ENCODE peak calls at places on chromosomes 12 and 14, in nine cellular contexts. X is SK-N-SH, M is cardiac muscle cell, L is lower leg skin, J is upper lobe of right lung, S is endothelial cell of umbilical vein, I is choroid plexus epithelial cell, O is HFF-Myc, R is HCT116. G is an unnamed sample.

GRCh38 chr12:101414533-101415119 is 7.1 kb upstream of the ARL1 start:
- DNase-seq in X (peak), M (peak), L (no peak), J (no peak), S (peak), I (peak), O (peak), R (peak), G (no peak)

GRCh38 chr14:76589246-76589645 is 172.0 kb upstream of the VASH1 start:
- DNase-seq in X (no peak), M (no peak), L (no peak), J (no peak), S (no peak), I (no peak), O (no peak), R (no peak), G (no peak)

GRCh38 chr12:93679308-93679933 is 2.2 kb downstream of the CRADD start:
- DNase-seq in X (no peak), M (no peak), L (no peak), J (no peak), S (no peak), I (no peak), O (no peak), R (no peak), G (no peak)

GRCh38 chr14:88210426-88210825 is 112.6 kb downstream of the KCNK10 start:
- DNase-seq in X (no peak), M (peak), L (no peak), J (no peak), S (no peak), I (no peak), O (no peak), R (no peak), G (no peak)

GRCh38 chr14:57266060-57266459 is 2.6 kb downstream of the EXOC5 start:
- DNase-seq in X (no peak), M (peak), L (no peak), J (no peak), S (peak), I (no peak), O (no peak), R (no peak), G (no peak)

GRCh38 chr12:55933158-55933798 is 2.3 kb downstream of the DGKA start:
- DNase-seq in X (no peak), M (no peak), L (peak), J (no peak), S (peak), I (no peak), O (no peak), R (peak), G (no peak)

GRCh38 chr14:105317546-105317945 is 3.0 kb downstream of the PACS2 start:
- DNase-seq in X (peak), M (peak), L (peak), J (no peak), S (no peak), I (no peak), O (no peak), R (no peak), G (no peak)

GRCh38 chr12:47698055-47698454 is 7.8 kb downstream of the RPAP3 start:
- DNase-seq in X (no peak), M (no peak), L (no peak), J (no peak), S (no peak), I (no peak), O (no peak), R (no peak), G (no peak)

GRCh38 chr12:104347374-104348075 is 44.0 kb downstream of the EID3 start:
- DNase-seq in X (no peak), M (no peak), L (peak), J (no peak), S (no peak), I (peak), O (no peak), R (no peak), G (no peak)

GRCh38 chr12:51593539-51593938 is 2.5 kb downstream of the SCN8A start:
- DNase-seq in X (no peak), M (peak), L (no peak), J (no peak), S (peak), I (peak), O (peak), R (no peak), G (no peak)

GRCh38 chr14:105863296-105864108 is 337.1 kb downstream of the TMEM121 start:
- DNase-seq in X (no peak), M (no peak), L (peak), J (peak), S (no peak), I (no peak), O (no peak), R (no peak), G (no peak)

GRCh38 chr12:81797100-81797499 is 38.0 kb upstream of the PPFIA2 start:
- DNase-seq in X (peak), M (peak), L (no peak), J (no peak), S (peak), I (peak), O (no peak), R (peak), G (no peak)
- TF ChIP-seq CTCF in X (peak), M (peak), L (no peak), J (peak), S (peak), I (peak), O (no peak), R (peak), G (no peak)

DNA sequence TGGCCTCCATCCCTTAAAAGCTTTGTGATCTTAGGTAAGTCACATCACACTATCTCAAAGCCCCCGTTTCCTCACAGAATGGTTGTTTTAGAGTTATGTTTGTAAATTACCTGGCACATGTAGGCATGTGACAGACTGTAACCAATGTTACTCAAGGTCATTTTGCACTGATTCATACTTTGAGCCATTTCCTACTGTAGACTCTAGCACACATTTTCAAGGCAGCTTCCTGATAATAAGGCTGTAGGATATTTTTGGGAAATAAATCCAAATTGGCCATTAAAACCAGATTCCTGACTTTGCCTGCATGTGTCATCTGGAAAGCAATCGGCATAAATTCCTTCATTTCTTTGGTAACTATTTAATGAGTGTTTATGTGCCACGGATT is 2.2 kb upstream of the RAB35 start:
- DNase-seq in X (no peak), M (no peak), L (no peak), J (no peak), S (peak), I (no peak), O (no peak), R (no peak), G (no peak)
- TF ChIP-seq CTCF in X (no peak), M (no peak), L (no peak), J (no peak), S (no peak), I (no peak), O (no peak), R (no peak), G (no peak)

GRCh38 chr12:53343449-53343848 is 7.3 kb upstream of the SP7 start:
- DNase-seq in X (no peak), M (no peak), L (no peak), J (no peak), S (no peak), I (peak), O (no peak), R (no peak), G (no peak)

GRCh38 chr12:53345486-53346195 is 9.5 kb upstream of the SP7 start:
- DNase-seq in X (peak), M (peak), L (peak), J (no peak), S (peak), I (no peak), O (no peak), R (no peak), G (no peak)

GRCh38 chr12:53344487-53344823 is 8.3 kb upstream of the SP7 start:
- DNase-seq in X (no peak), M (no peak), L (no peak), J (no peak), S (no peak), I (no peak), O (no peak), R (no peak), G (no peak)

GRCh38 chr12:53343978-53344377 is 7.8 kb upstream of the SP7 start:
- DNase-seq in X (no peak), M (no peak), L (no peak), J (no peak), S (no peak), I (no peak), O (no peak), R (no peak), G (no peak)

DNA sequence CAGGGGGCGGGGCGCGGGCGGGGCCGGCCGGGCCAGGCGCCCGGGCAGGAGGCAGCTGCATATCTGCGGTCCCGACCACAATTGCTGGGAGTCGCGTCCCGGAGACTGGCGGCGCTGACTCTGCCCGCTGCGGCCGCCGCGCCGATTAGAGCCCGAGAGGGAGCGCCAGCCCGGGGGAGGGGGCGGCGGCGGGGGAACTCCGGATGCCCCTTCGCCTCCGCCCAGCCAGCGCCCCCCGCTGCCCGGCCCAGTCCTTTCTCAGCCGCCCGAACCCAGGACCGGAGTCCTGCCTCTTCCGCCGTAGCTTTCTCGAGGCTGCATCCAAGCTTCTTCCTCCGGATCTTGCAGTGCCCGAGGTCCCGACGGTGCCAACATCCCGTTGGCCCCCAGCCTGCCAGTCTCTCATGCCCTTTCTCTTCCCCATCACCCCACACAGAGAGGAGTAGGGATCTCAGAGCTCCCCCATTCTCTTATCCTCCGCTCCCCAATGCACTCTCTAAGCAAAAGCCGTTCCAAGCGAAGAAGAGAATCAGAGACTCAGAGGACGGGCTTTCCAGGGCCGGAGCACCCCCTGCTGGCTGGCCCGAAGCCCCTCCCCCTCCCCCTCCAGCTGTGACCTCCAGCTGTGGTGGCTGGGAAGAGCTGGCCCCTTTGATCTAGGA is 8.8 kb upstream of the SP7 start:
- DNase-seq in X (peak), M (peak), L (peak), J (peak), S (peak), I (peak), O (no peak), R (no peak), G (peak)
- TF ChIP-seq CTCF in X (peak), M (peak), L (no peak), J (peak), S (peak), I (peak), O (peak), R (peak), G (no peak)

GRCh38 chr12:24778486-24779304 is 170.2 kb downstream of the BCAT1 start:
- DNase-seq in X (peak), M (peak), L (no peak), J (no peak), S (peak), I (peak), O (peak), R (no peak), G (no peak)
- TF ChIP-seq CTCF in X (peak), M (peak), L (no peak), J (peak), S (peak), I (peak), O (peak), R (no peak), G (no peak)

G was measured in omental fat pad.